ENCODE peak calls at places on chromosomes 5 and 9, in eight cellular contexts. One of them, this sample, is unnamed.
A peak's percentile ranks its signal among the peaks of the same experiment; 100 is the strongest.

GRCh38 chr5:35188041-35188457 is 42.2 kb downstream of the PRLR start:
- DNase-seq in SJCRH30: no peak
- DNase-seq in left lung: no peak
- DNase-seq in brain microvascular endothelial cell: no peak
- DNase-seq in adrenal gland: no peak
- DNase-seq in CD4-positive, alpha-beta memory T cell: no peak
- DNase-seq in CD8-positive, alpha-beta T cell: no peak
- DNase-seq in IMR-90: no peak
- DNase-seq in this sample: no peak

GRCh38 chr5:170498811-170499210 is 5.0 kb upstream of the KCNIP1 start:
- DNase-seq in CD4-positive, alpha-beta memory T cell: no peak
- DNase-seq in brain microvascular endothelial cell: no peak
- DNase-seq in IMR-90: no peak
- DNase-seq in adrenal gland: no peak
- DNase-seq in CD8-positive, alpha-beta T cell: no peak
- DNase-seq in left lung: no peak
- DNase-seq in SJCRH30: no peak
- DNase-seq in this sample: no peak

GRCh38 chr5:37248970-37249819 is at the start of gene CPLANE1:
- DNase-seq in SJCRH30: peak; percentile 95
- DNase-seq in CD4-positive, alpha-beta memory T cell: peak; percentile 45
- DNase-seq in left lung: peak; percentile 93
- DNase-seq in brain microvascular endothelial cell: peak; percentile 56
- DNase-seq in IMR-90: peak; percentile 74
- DNase-seq in adrenal gland: peak; percentile 75
- DNase-seq in CD8-positive, alpha-beta T cell: peak; percentile 74
- DNase-seq in this sample: peak; percentile 88

GRCh38 chr5:158026248-158027031 is 167.5 kb upstream of the CLINT1 start:
- DNase-seq in adrenal gland: peak; percentile 81
- DNase-seq in IMR-90: no peak
- DNase-seq in brain microvascular endothelial cell: no peak
- DNase-seq in CD8-positive, alpha-beta T cell: no peak
- DNase-seq in CD4-positive, alpha-beta memory T cell: no peak
- DNase-seq in SJCRH30: no peak
- DNase-seq in left lung: no peak
- DNase-seq in this sample: no peak

GRCh38 chr5:154723740-154724505 is 31.3 kb upstream of the LARP1 start:
- DNase-seq in left lung: no peak
- DNase-seq in adrenal gland: no peak
- DNase-seq in CD4-positive, alpha-beta memory T cell: no peak
- DNase-seq in brain microvascular endothelial cell: peak; percentile 45
- DNase-seq in CD8-positive, alpha-beta T cell: no peak
- DNase-seq in SJCRH30: no peak
- DNase-seq in IMR-90: peak; percentile 81
- DNase-seq in this sample: no peak

GRCh38 chr9:124278054-124278540 is 20.3 kb downstream of the NEK6 start:
- DNase-seq in CD4-positive, alpha-beta memory T cell: no peak
- DNase-seq in CD8-positive, alpha-beta T cell: no peak
- DNase-seq in IMR-90: no peak
- DNase-seq in SJCRH30: no peak
- DNase-seq in adrenal gland: no peak
- DNase-seq in left lung: no peak
- DNase-seq in brain microvascular endothelial cell: no peak
- DNase-seq in this sample: no peak

GRCh38 chr9:91037511-91038482 is 236.2 kb downstream of the SYK start:
- DNase-seq in SJCRH30: peak; percentile 15
- DNase-seq in brain microvascular endothelial cell: peak; percentile 77
- DNase-seq in IMR-90: peak; percentile 93
- DNase-seq in CD4-positive, alpha-beta memory T cell: no peak
- DNase-seq in CD8-positive, alpha-beta T cell: no peak
- DNase-seq in adrenal gland: peak; percentile 86
- DNase-seq in left lung: peak; percentile 80
- DNase-seq in this sample: peak; percentile 89

GRCh38 chr5:159316519-159317383 is 13.5 kb downstream of the IL12B start:
- DNase-seq in CD4-positive, alpha-beta memory T cell: no peak
- DNase-seq in adrenal gland: no peak
- DNase-seq in IMR-90: peak; percentile 67
- DNase-seq in SJCRH30: peak; percentile 63
- DNase-seq in brain microvascular endothelial cell: peak; percentile 55
- DNase-seq in CD8-positive, alpha-beta T cell: peak; percentile 53
- DNase-seq in left lung: no peak
- DNase-seq in this sample: peak; percentile 38

GRCh38 chr5:150694638-150695037 is 6.2 kb downstream of the RBM22 start:
- DNase-seq in CD4-positive, alpha-beta memory T cell: no peak
- DNase-seq in SJCRH30: no peak
- DNase-seq in IMR-90: peak; percentile 54
- DNase-seq in left lung: no peak
- DNase-seq in CD8-positive, alpha-beta T cell: no peak
- DNase-seq in adrenal gland: peak; percentile 29
- DNase-seq in brain microvascular endothelial cell: peak; percentile 26
- DNase-seq in this sample: peak; percentile 40

GRCh38 chr9:124780060-124780756 is 3.3 kb downstream of the OLFML2A start:
- DNase-seq in IMR-90: no peak
- DNase-seq in SJCRH30: no peak
- DNase-seq in CD8-positive, alpha-beta T cell: no peak
- DNase-seq in left lung: no peak
- DNase-seq in CD4-positive, alpha-beta memory T cell: no peak
- DNase-seq in brain microvascular endothelial cell: no peak
- DNase-seq in adrenal gland: no peak
- DNase-seq in this sample: no peak

GRCh38 chr5:38340961-38341500 is 82.7 kb downstream of the EGFLAM start:
- DNase-seq in brain microvascular endothelial cell: no peak
- DNase-seq in IMR-90: no peak
- DNase-seq in CD8-positive, alpha-beta T cell: no peak
- DNase-seq in adrenal gland: no peak
- DNase-seq in CD4-positive, alpha-beta memory T cell: no peak
- DNase-seq in left lung: no peak
- DNase-seq in SJCRH30: no peak
- DNase-seq in this sample: no peak

GRCh38 chr9:98917691-98918487 is 25.8 kb upstream of the COL15A1 start:
- DNase-seq in CD4-positive, alpha-beta memory T cell: no peak
- DNase-seq in brain microvascular endothelial cell: no peak
- DNase-seq in CD8-positive, alpha-beta T cell: no peak
- DNase-seq in SJCRH30: no peak
- DNase-seq in adrenal gland: peak; percentile 65
- DNase-seq in IMR-90: no peak
- DNase-seq in left lung: no peak
- DNase-seq in this sample: peak; percentile 21

GRCh38 chr5:104189909-104190308 is 627.3 kb upstream of the NUDT12 start:
- DNase-seq in IMR-90: peak; percentile 59
- DNase-seq in adrenal gland: no peak
- DNase-seq in SJCRH30: peak; percentile 55
- DNase-seq in CD4-positive, alpha-beta memory T cell: no peak
- DNase-seq in CD8-positive, alpha-beta T cell: no peak
- DNase-seq in left lung: no peak
- DNase-seq in brain microvascular endothelial cell: peak; percentile 67
- DNase-seq in this sample: no peak

GRCh38 chr9:125323615-125324014 is 62.0 kb downstream of the GAPVD1 start:
- DNase-seq in brain microvascular endothelial cell: no peak
- DNase-seq in IMR-90: peak; percentile 75
- DNase-seq in CD4-positive, alpha-beta memory T cell: no peak
- DNase-seq in SJCRH30: no peak
- DNase-seq in adrenal gland: no peak
- DNase-seq in left lung: no peak
- DNase-seq in CD8-positive, alpha-beta T cell: no peak
- DNase-seq in this sample: no peak

GRCh38 chr5:125032286-125032685 is 285.8 kb upstream of the ZNF608 start:
- DNase-seq in brain microvascular endothelial cell: no peak
- DNase-seq in SJCRH30: peak; percentile 18
- DNase-seq in CD4-positive, alpha-beta memory T cell: no peak
- DNase-seq in left lung: no peak
- DNase-seq in IMR-90: peak; percentile 42
- DNase-seq in adrenal gland: no peak
- DNase-seq in CD8-positive, alpha-beta T cell: no peak
- DNase-seq in this sample: peak; percentile 22

GRCh38 chr9:137310190-137311052 is 8.3 kb upstream of the NRARP start:
- DNase-seq in CD4-positive, alpha-beta memory T cell: no peak
- DNase-seq in IMR-90: no peak
- DNase-seq in SJCRH30: no peak
- DNase-seq in left lung: no peak
- DNase-seq in brain microvascular endothelial cell: no peak
- DNase-seq in adrenal gland: peak; percentile 13
- DNase-seq in CD8-positive, alpha-beta T cell: no peak
- DNase-seq in this sample: no peak

GRCh38 chr5:139543423-139543991 is 17.6 kb upstream of the UBE2D2 start:
- DNase-seq in CD4-positive, alpha-beta memory T cell: peak; percentile 44
- DNase-seq in IMR-90: peak; percentile 5
- DNase-seq in brain microvascular endothelial cell: peak; percentile 17
- DNase-seq in SJCRH30: peak; percentile 83
- DNase-seq in left lung: peak; percentile 88
- DNase-seq in adrenal gland: peak; percentile 41
- DNase-seq in CD8-positive, alpha-beta T cell: peak; percentile 76
- DNase-seq in this sample: no peak

GRCh38 chr5:74477082-74477453 is 163.5 kb downstream of the ENC1 start:
- DNase-seq in brain microvascular endothelial cell: no peak
- DNase-seq in CD4-positive, alpha-beta memory T cell: no peak
- DNase-seq in adrenal gland: no peak
- DNase-seq in IMR-90: no peak
- DNase-seq in CD8-positive, alpha-beta T cell: no peak
- DNase-seq in left lung: no peak
- DNase-seq in SJCRH30: no peak
- DNase-seq in this sample: no peak

DNA sequence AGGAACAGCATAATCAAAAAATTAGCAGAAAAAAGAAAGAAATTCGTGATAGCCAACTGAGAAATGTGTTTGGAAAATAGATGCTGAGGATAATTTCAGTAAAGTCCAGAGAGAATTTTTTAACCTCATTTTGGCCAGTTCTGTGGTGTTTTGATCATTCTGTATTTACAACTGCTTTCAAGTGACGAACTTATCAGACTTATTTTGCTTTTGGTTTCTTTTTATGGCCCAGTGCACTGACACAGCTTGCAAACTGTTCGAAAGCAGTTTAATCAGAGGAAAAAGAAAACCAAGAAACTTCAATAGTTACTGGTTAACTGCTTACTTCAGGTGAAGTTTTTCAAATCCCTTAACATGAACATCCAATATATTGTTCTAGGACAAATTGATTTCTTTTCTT is 1.9 kb downstream of the SDHA start:
- DNase-seq in IMR-90: no peak
- DNase-seq in left lung: no peak
- DNase-seq in brain microvascular endothelial cell: no peak
- DNase-seq in CD4-positive, alpha-beta memory T cell: no peak
- DNase-seq in adrenal gland: no peak
- DNase-seq in SJCRH30: no peak
- DNase-seq in CD8-positive, alpha-beta T cell: no peak
- DNase-seq in this sample: no peak
- H3K4me3 ChIP-seq in IMR-90: no peak overlapping the region
- H3K4me3 ChIP-seq in left lung: peak overlapping the region; percentile 87
- H3K4me3 ChIP-seq in brain microvascular endothelial cell: no peak overlapping the region
- H3K4me3 ChIP-seq in CD4-positive, alpha-beta memory T cell: peak overlapping the region; percentile 77
- H3K4me3 ChIP-seq in adrenal gland: peak overlapping the region; percentile 83
- H3K4me3 ChIP-seq in SJCRH30: no peak overlapping the region
- H3K4me3 ChIP-seq in CD8-positive, alpha-beta T cell: peak overlapping the region; percentile 52
- H3K4me3 ChIP-seq in this sample: peak overlapping the region; percentile 96

GRCh38 chr5:95241-95980 is 3.4 kb downstream of the PLEKHG4B start:
- DNase-seq in CD8-positive, alpha-beta T cell: peak; percentile 25
- DNase-seq in adrenal gland: no peak
- DNase-seq in SJCRH30: no peak
- DNase-seq in IMR-90: no peak
- DNase-seq in left lung: no peak
- DNase-seq in CD4-positive, alpha-beta memory T cell: no peak
- DNase-seq in brain microvascular endothelial cell: no peak
- DNase-seq in this sample: no peak
- H3K27me3 ChIP-seq in CD8-positive, alpha-beta T cell: peaks cover 20% of the 10 kb centered on the region
- H3K27me3 ChIP-seq in adrenal gland: peaks cover 30% of the 10 kb centered on the region
- H3K27me3 ChIP-seq in SJCRH30: no peaks in the 10 kb centered on the region
- H3K27me3 ChIP-seq in IMR-90: peaks cover 51% of the 10 kb centered on the region
- H3K27me3 ChIP-seq in left lung: peaks cover 91% of the 10 kb centered on the region
- H3K27me3 ChIP-seq in CD4-positive, alpha-beta memory T cell: peaks cover 22% of the 10 kb centered on the region
- H3K27me3 ChIP-seq in brain microvascular endothelial cell: peaks cover 48% of the 10 kb centered on the region
- H3K27me3 ChIP-seq in this sample: peaks cover 51% of the 10 kb centered on the region

DNA sequence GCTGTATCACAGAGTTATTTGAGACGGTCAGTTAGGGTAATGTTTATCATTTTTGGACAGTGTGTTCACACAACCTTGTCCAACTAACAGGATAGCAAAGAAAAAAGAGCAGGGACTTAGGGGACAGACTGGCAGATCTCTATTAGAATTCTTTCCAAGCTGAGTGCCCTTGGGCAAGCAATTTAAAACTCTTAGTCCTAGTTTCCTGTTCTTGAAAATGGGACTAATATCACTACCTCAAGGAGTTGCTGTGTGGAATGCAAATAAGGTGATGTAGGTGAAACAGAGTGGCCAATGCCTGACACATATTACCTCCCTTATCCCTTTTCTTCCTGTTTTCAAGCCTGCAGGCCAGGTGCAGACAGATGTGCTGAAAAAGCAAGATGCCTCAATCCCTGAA is 186.7 kb downstream of the PAPPA start:
- DNase-seq in CD8-positive, alpha-beta T cell: no peak
- DNase-seq in adrenal gland: no peak
- DNase-seq in SJCRH30: no peak
- DNase-seq in IMR-90: no peak
- DNase-seq in brain microvascular endothelial cell: no peak
- DNase-seq in CD4-positive, alpha-beta memory T cell: no peak
- DNase-seq in left lung: no peak
- DNase-seq in this sample: no peak
- H3K36me3 ChIP-seq in CD8-positive, alpha-beta T cell: no peaks in the 10 kb centered on the region
- H3K36me3 ChIP-seq in adrenal gland: no peaks in the 10 kb centered on the region
- H3K36me3 ChIP-seq in SJCRH30: no peaks in the 10 kb centered on the region
- H3K36me3 ChIP-seq in IMR-90: peaks cover 67% of the 10 kb centered on the region
- H3K36me3 ChIP-seq in brain microvascular endothelial cell: peaks cover 91% of the 10 kb centered on the region
- H3K36me3 ChIP-seq in CD4-positive, alpha-beta memory T cell: no peaks in the 10 kb centered on the region
- H3K36me3 ChIP-seq in left lung: no peaks in the 10 kb centered on the region
- H3K36me3 ChIP-seq in this sample: no peaks in the 10 kb centered on the region

GRCh38 chr9:89486681-89487080 is 11.2 kb downstream of the SEMA4D start:
- DNase-seq in CD4-positive, alpha-beta memory T cell: peak; percentile 36
- DNase-seq in SJCRH30: no peak
- DNase-seq in brain microvascular endothelial cell: no peak
- DNase-seq in CD8-positive, alpha-beta T cell: peak; percentile 40
- DNase-seq in adrenal gland: no peak
- DNase-seq in left lung: no peak
- DNase-seq in IMR-90: no peak
- DNase-seq in this sample: no peak
- H3K4me3 ChIP-seq in CD4-positive, alpha-beta memory T cell: no peak overlapping the region
- H3K4me3 ChIP-seq in SJCRH30: no peak overlapping the region
- H3K4me3 ChIP-seq in brain microvascular endothelial cell: no peak overlapping the region
- H3K4me3 ChIP-seq in CD8-positive, alpha-beta T cell: no peak overlapping the region
- H3K4me3 ChIP-seq in adrenal gland: no peak overlapping the region
- H3K4me3 ChIP-seq in left lung: no peak overlapping the region
- H3K4me3 ChIP-seq in IMR-90: no peak overlapping the region
- H3K4me3 ChIP-seq in this sample: no peak overlapping the region

GRCh38 chr5:133611357-133612020 is 852 bp downstream of the FSTL4 start:
- DNase-seq in adrenal gland: no peak
- DNase-seq in IMR-90: no peak
- DNase-seq in SJCRH30: no peak
- DNase-seq in left lung: no peak
- DNase-seq in CD8-positive, alpha-beta T cell: no peak
- DNase-seq in CD4-positive, alpha-beta memory T cell: no peak
- DNase-seq in brain microvascular endothelial cell: no peak
- DNase-seq in this sample: no peak
- H3K27me3 ChIP-seq in adrenal gland: peaks cover 24% of the 10 kb centered on the region
- H3K27me3 ChIP-seq in IMR-90: peaks cover 40% of the 10 kb centered on the region
- H3K27me3 ChIP-seq in SJCRH30: no peaks in the 10 kb centered on the region
- H3K27me3 ChIP-seq in left lung: peaks cover 77% of the 10 kb centered on the region
- H3K27me3 ChIP-seq in CD8-positive, alpha-beta T cell: peaks cover 17% of the 10 kb centered on the region
- H3K27me3 ChIP-seq in CD4-positive, alpha-beta memory T cell: peaks cover 18% of the 10 kb centered on the region
- H3K27me3 ChIP-seq in brain microvascular endothelial cell: peaks cover 50% of the 10 kb centered on the region
- H3K27me3 ChIP-seq in this sample: peaks cover 79% of the 10 kb centered on the region

GRCh38 chr9:100505564-100506159 is 32.7 kb downstream of the TMEFF1 start:
- DNase-seq in IMR-90: peak; percentile 30
- DNase-seq in brain microvascular endothelial cell: peak; percentile 78
- DNase-seq in CD4-positive, alpha-beta memory T cell: no peak
- DNase-seq in adrenal gland: peak; percentile 61
- DNase-seq in left lung: no peak
- DNase-seq in CD8-positive, alpha-beta T cell: peak; percentile 59
- DNase-seq in SJCRH30: peak; percentile 83
- DNase-seq in this sample: peak; percentile 35
- H3K36me3 ChIP-seq in IMR-90: no peaks in the 10 kb centered on the region
- H3K36me3 ChIP-seq in brain microvascular endothelial cell: no peaks in the 10 kb centered on the region
- H3K36me3 ChIP-seq in CD4-positive, alpha-beta memory T cell: no peaks in the 10 kb centered on the region
- H3K36me3 ChIP-seq in adrenal gland: no peaks in the 10 kb centered on the region
- H3K36me3 ChIP-seq in left lung: no peaks in the 10 kb centered on the region
- H3K36me3 ChIP-seq in CD8-positive, alpha-beta T cell: no peaks in the 10 kb centered on the region
- H3K36me3 ChIP-seq in SJCRH30: peaks cover 8% of the 10 kb centered on the region
- H3K36me3 ChIP-seq in this sample: no peaks in the 10 kb centered on the region